ENCODE peak calls at places on chromosomes 13 and 19, in six cellular contexts. One of them, this sample, is unnamed.
A peak's percentile ranks its signal among the peaks of the same experiment; 100 is the strongest.

GRCh38 chr13:43132911-43133310 is 109.5 kb downstream of the DNAJC15 start:
- ATAC-seq in stimulated activated effector memory CD8-positive, alpha-beta T cell treated with anti-CD3 and anti-CD28 coated beads, Interleukin-12 subunit alpha, Interleukin-12 subunit beta, amount 100 ng/mL, for 72 hours: no peak
- ATAC-seq in aorta: no peak
- ATAC-seq in naive thymus-derived CD8-positive, alpha-beta T cell: no peak
- ATAC-seq in stimulated activated memory B cell treated with anti-CD40 and anti-IgM and Interleukin-4, amounts not matched to agents 10 μg/mL and 1 μg/mL and 100 μg/mL, for 72 hours: no peak
- ATAC-seq in stimulated activated naive CD8-positive, alpha-beta T cell treated with anti-CD3 and anti-CD28 coated beads, Interleukin-15, amount 100 ng/mL, for 72 hours: no peak
- ATAC-seq in this sample: no peak

GRCh38 chr13:47932953-47933687 is 68.0 kb downstream of the SUCLA2 start:
- ATAC-seq in stimulated activated effector memory CD8-positive, alpha-beta T cell treated with anti-CD3 and anti-CD28 coated beads, Interleukin-12 subunit alpha, Interleukin-12 subunit beta, amount 100 ng/mL, for 72 hours: no peak
- ATAC-seq in aorta: no peak
- ATAC-seq in naive thymus-derived CD8-positive, alpha-beta T cell: no peak
- ATAC-seq in stimulated activated memory B cell treated with anti-CD40 and anti-IgM and Interleukin-4, amounts not matched to agents 10 μg/mL and 1 μg/mL and 100 μg/mL, for 72 hours: no peak
- ATAC-seq in stimulated activated naive CD8-positive, alpha-beta T cell treated with anti-CD3 and anti-CD28 coated beads, Interleukin-15, amount 100 ng/mL, for 72 hours: no peak
- ATAC-seq in this sample: no peak

GRCh38 chr19:15161028-15161984 is 39.5 kb downstream of the NOTCH3 start:
- ATAC-seq in stimulated activated effector memory CD8-positive, alpha-beta T cell treated with anti-CD3 and anti-CD28 coated beads, Interleukin-12 subunit alpha, Interleukin-12 subunit beta, amount 100 ng/mL, for 72 hours: peak; percentile 8
- ATAC-seq in aorta: peak; percentile 5
- ATAC-seq in naive thymus-derived CD8-positive, alpha-beta T cell: no peak
- ATAC-seq in stimulated activated memory B cell treated with anti-CD40 and anti-IgM and Interleukin-4, amounts not matched to agents 10 μg/mL and 1 μg/mL and 100 μg/mL, for 72 hours: peak; percentile 36
- ATAC-seq in stimulated activated naive CD8-positive, alpha-beta T cell treated with anti-CD3 and anti-CD28 coated beads, Interleukin-15, amount 100 ng/mL, for 72 hours: no peak
- ATAC-seq in this sample: no peak

GRCh38 chr19:52335768-52336116 is 301 bp upstream of the ZNF610 start:
- ATAC-seq in stimulated activated effector memory CD8-positive, alpha-beta T cell treated with anti-CD3 and anti-CD28 coated beads, Interleukin-12 subunit alpha, Interleukin-12 subunit beta, amount 100 ng/mL, for 72 hours: peak; percentile 48
- ATAC-seq in aorta: peak; percentile 33
- ATAC-seq in naive thymus-derived CD8-positive, alpha-beta T cell: peak; percentile 38
- ATAC-seq in stimulated activated memory B cell treated with anti-CD40 and anti-IgM and Interleukin-4, amounts not matched to agents 10 μg/mL and 1 μg/mL and 100 μg/mL, for 72 hours: peak; percentile 52
- ATAC-seq in stimulated activated naive CD8-positive, alpha-beta T cell treated with anti-CD3 and anti-CD28 coated beads, Interleukin-15, amount 100 ng/mL, for 72 hours: peak; percentile 71
- ATAC-seq in this sample: peak; percentile 44

GRCh38 chr13:42054798-42055499 is 6.5 kb downstream of the DGKH start:
- ATAC-seq in stimulated activated effector memory CD8-positive, alpha-beta T cell treated with anti-CD3 and anti-CD28 coated beads, Interleukin-12 subunit alpha, Interleukin-12 subunit beta, amount 100 ng/mL, for 72 hours: no peak
- ATAC-seq in aorta: no peak
- ATAC-seq in naive thymus-derived CD8-positive, alpha-beta T cell: no peak
- ATAC-seq in stimulated activated memory B cell treated with anti-CD40 and anti-IgM and Interleukin-4, amounts not matched to agents 10 μg/mL and 1 μg/mL and 100 μg/mL, for 72 hours: no peak
- ATAC-seq in stimulated activated naive CD8-positive, alpha-beta T cell treated with anti-CD3 and anti-CD28 coated beads, Interleukin-15, amount 100 ng/mL, for 72 hours: no peak
- ATAC-seq in this sample: peak; percentile 28

GRCh38 chr19:55312621-55313117 is 12.5 kb downstream of the TMEM150B start:
- ATAC-seq in stimulated activated effector memory CD8-positive, alpha-beta T cell treated with anti-CD3 and anti-CD28 coated beads, Interleukin-12 subunit alpha, Interleukin-12 subunit beta, amount 100 ng/mL, for 72 hours: peak; percentile 29
- ATAC-seq in aorta: peak; percentile 9
- ATAC-seq in naive thymus-derived CD8-positive, alpha-beta T cell: no peak
- ATAC-seq in stimulated activated memory B cell treated with anti-CD40 and anti-IgM and Interleukin-4, amounts not matched to agents 10 μg/mL and 1 μg/mL and 100 μg/mL, for 72 hours: no peak
- ATAC-seq in stimulated activated naive CD8-positive, alpha-beta T cell treated with anti-CD3 and anti-CD28 coated beads, Interleukin-15, amount 100 ng/mL, for 72 hours: no peak
- ATAC-seq in this sample: no peak

GRCh38 chr19:10888421-10888866 is 17.1 kb downstream of the CARM1 start:
- ATAC-seq in stimulated activated effector memory CD8-positive, alpha-beta T cell treated with anti-CD3 and anti-CD28 coated beads, Interleukin-12 subunit alpha, Interleukin-12 subunit beta, amount 100 ng/mL, for 72 hours: no peak
- ATAC-seq in aorta: no peak
- ATAC-seq in naive thymus-derived CD8-positive, alpha-beta T cell: no peak
- ATAC-seq in stimulated activated memory B cell treated with anti-CD40 and anti-IgM and Interleukin-4, amounts not matched to agents 10 μg/mL and 1 μg/mL and 100 μg/mL, for 72 hours: peak; percentile 60
- ATAC-seq in stimulated activated naive CD8-positive, alpha-beta T cell treated with anti-CD3 and anti-CD28 coated beads, Interleukin-15, amount 100 ng/mL, for 72 hours: no peak
- ATAC-seq in this sample: no peak

GRCh38 chr19:48493718-48494515 is 17.7 kb downstream of the LMTK3 start:
- ATAC-seq in stimulated activated effector memory CD8-positive, alpha-beta T cell treated with anti-CD3 and anti-CD28 coated beads, Interleukin-12 subunit alpha, Interleukin-12 subunit beta, amount 100 ng/mL, for 72 hours: peak; percentile 33
- ATAC-seq in aorta: no peak
- ATAC-seq in naive thymus-derived CD8-positive, alpha-beta T cell: peak; percentile 40
- ATAC-seq in stimulated activated memory B cell treated with anti-CD40 and anti-IgM and Interleukin-4, amounts not matched to agents 10 μg/mL and 1 μg/mL and 100 μg/mL, for 72 hours: no peak
- ATAC-seq in stimulated activated naive CD8-positive, alpha-beta T cell treated with anti-CD3 and anti-CD28 coated beads, Interleukin-15, amount 100 ng/mL, for 72 hours: peak; percentile 41
- ATAC-seq in this sample: peak; percentile 22

GRCh38 chr13:31138515-31138914 is 23.2 kb downstream of the HSPH1 start:
- ATAC-seq in stimulated activated effector memory CD8-positive, alpha-beta T cell treated with anti-CD3 and anti-CD28 coated beads, Interleukin-12 subunit alpha, Interleukin-12 subunit beta, amount 100 ng/mL, for 72 hours: peak; percentile 63
- ATAC-seq in aorta: no peak
- ATAC-seq in naive thymus-derived CD8-positive, alpha-beta T cell: no peak
- ATAC-seq in stimulated activated memory B cell treated with anti-CD40 and anti-IgM and Interleukin-4, amounts not matched to agents 10 μg/mL and 1 μg/mL and 100 μg/mL, for 72 hours: no peak
- ATAC-seq in stimulated activated naive CD8-positive, alpha-beta T cell treated with anti-CD3 and anti-CD28 coated beads, Interleukin-15, amount 100 ng/mL, for 72 hours: no peak
- ATAC-seq in this sample: peak; percentile 68

GRCh38 chr19:15432018-15432494 is 13.3 kb upstream of the AKAP8L start:
- ATAC-seq in stimulated activated effector memory CD8-positive, alpha-beta T cell treated with anti-CD3 and anti-CD28 coated beads, Interleukin-12 subunit alpha, Interleukin-12 subunit beta, amount 100 ng/mL, for 72 hours: peak; percentile 14
- ATAC-seq in aorta: no peak
- ATAC-seq in naive thymus-derived CD8-positive, alpha-beta T cell: peak; percentile 10
- ATAC-seq in stimulated activated memory B cell treated with anti-CD40 and anti-IgM and Interleukin-4, amounts not matched to agents 10 μg/mL and 1 μg/mL and 100 μg/mL, for 72 hours: no peak
- ATAC-seq in stimulated activated naive CD8-positive, alpha-beta T cell treated with anti-CD3 and anti-CD28 coated beads, Interleukin-15, amount 100 ng/mL, for 72 hours: peak; percentile 31
- ATAC-seq in this sample: peak; percentile 5

GRCh38 chr13:30376426-30377311 is 45.6 kb upstream of the UBE2L5 start:
- ATAC-seq in stimulated activated effector memory CD8-positive, alpha-beta T cell treated with anti-CD3 and anti-CD28 coated beads, Interleukin-12 subunit alpha, Interleukin-12 subunit beta, amount 100 ng/mL, for 72 hours: peak; percentile 92
- ATAC-seq in aorta: no peak
- ATAC-seq in naive thymus-derived CD8-positive, alpha-beta T cell: peak; percentile 73
- ATAC-seq in stimulated activated memory B cell treated with anti-CD40 and anti-IgM and Interleukin-4, amounts not matched to agents 10 μg/mL and 1 μg/mL and 100 μg/mL, for 72 hours: peak; percentile 86
- ATAC-seq in stimulated activated naive CD8-positive, alpha-beta T cell treated with anti-CD3 and anti-CD28 coated beads, Interleukin-15, amount 100 ng/mL, for 72 hours: peak; percentile 89
- ATAC-seq in this sample: peak; percentile 80

GRCh38 chr19:50050406-50051223 is 24.8 kb downstream of the ZNF473 start:
- ATAC-seq in stimulated activated effector memory CD8-positive, alpha-beta T cell treated with anti-CD3 and anti-CD28 coated beads, Interleukin-12 subunit alpha, Interleukin-12 subunit beta, amount 100 ng/mL, for 72 hours: peak; percentile 91
- ATAC-seq in aorta: peak; percentile 92
- ATAC-seq in naive thymus-derived CD8-positive, alpha-beta T cell: peak; percentile 85
- ATAC-seq in stimulated activated memory B cell treated with anti-CD40 and anti-IgM and Interleukin-4, amounts not matched to agents 10 μg/mL and 1 μg/mL and 100 μg/mL, for 72 hours: peak; percentile 96
- ATAC-seq in stimulated activated naive CD8-positive, alpha-beta T cell treated with anti-CD3 and anti-CD28 coated beads, Interleukin-15, amount 100 ng/mL, for 72 hours: peak; percentile 92
- ATAC-seq in this sample: peak; percentile 94

GRCh38 chr13:51266642-51267041 is 44.4 kb downstream of the FAM124A start:
- ATAC-seq in stimulated activated effector memory CD8-positive, alpha-beta T cell treated with anti-CD3 and anti-CD28 coated beads, Interleukin-12 subunit alpha, Interleukin-12 subunit beta, amount 100 ng/mL, for 72 hours: no peak
- ATAC-seq in aorta: no peak
- ATAC-seq in naive thymus-derived CD8-positive, alpha-beta T cell: no peak
- ATAC-seq in stimulated activated memory B cell treated with anti-CD40 and anti-IgM and Interleukin-4, amounts not matched to agents 10 μg/mL and 1 μg/mL and 100 μg/mL, for 72 hours: no peak
- ATAC-seq in stimulated activated naive CD8-positive, alpha-beta T cell treated with anti-CD3 and anti-CD28 coated beads, Interleukin-15, amount 100 ng/mL, for 72 hours: no peak
- ATAC-seq in this sample: no peak

GRCh38 chr19:48738557-48739399 is 1.6 kb downstream of the RASIP1 start:
- ATAC-seq in stimulated activated effector memory CD8-positive, alpha-beta T cell treated with anti-CD3 and anti-CD28 coated beads, Interleukin-12 subunit alpha, Interleukin-12 subunit beta, amount 100 ng/mL, for 72 hours: peak; percentile 94
- ATAC-seq in aorta: peak; percentile 91
- ATAC-seq in naive thymus-derived CD8-positive, alpha-beta T cell: peak; percentile 93
- ATAC-seq in stimulated activated memory B cell treated with anti-CD40 and anti-IgM and Interleukin-4, amounts not matched to agents 10 μg/mL and 1 μg/mL and 100 μg/mL, for 72 hours: peak; percentile 96
- ATAC-seq in stimulated activated naive CD8-positive, alpha-beta T cell treated with anti-CD3 and anti-CD28 coated beads, Interleukin-15, amount 100 ng/mL, for 72 hours: peak; percentile 96
- ATAC-seq in this sample: peak; percentile 95

GRCh38 chr13:60047943-60048342 is 115.8 kb downstream of the DIAPH3 start:
- ATAC-seq in stimulated activated effector memory CD8-positive, alpha-beta T cell treated with anti-CD3 and anti-CD28 coated beads, Interleukin-12 subunit alpha, Interleukin-12 subunit beta, amount 100 ng/mL, for 72 hours: no peak
- ATAC-seq in aorta: no peak
- ATAC-seq in naive thymus-derived CD8-positive, alpha-beta T cell: no peak
- ATAC-seq in stimulated activated memory B cell treated with anti-CD40 and anti-IgM and Interleukin-4, amounts not matched to agents 10 μg/mL and 1 μg/mL and 100 μg/mL, for 72 hours: peak; percentile 35
- ATAC-seq in stimulated activated naive CD8-positive, alpha-beta T cell treated with anti-CD3 and anti-CD28 coated beads, Interleukin-15, amount 100 ng/mL, for 72 hours: no peak
- ATAC-seq in this sample: no peak

GRCh38 chr19:45901432-45901903 is 945 bp downstream of the MYPOP start:
- ATAC-seq in stimulated activated effector memory CD8-positive, alpha-beta T cell treated with anti-CD3 and anti-CD28 coated beads, Interleukin-12 subunit alpha, Interleukin-12 subunit beta, amount 100 ng/mL, for 72 hours: no peak
- ATAC-seq in aorta: no peak
- ATAC-seq in naive thymus-derived CD8-positive, alpha-beta T cell: peak; percentile 11
- ATAC-seq in stimulated activated memory B cell treated with anti-CD40 and anti-IgM and Interleukin-4, amounts not matched to agents 10 μg/mL and 1 μg/mL and 100 μg/mL, for 72 hours: no peak
- ATAC-seq in stimulated activated naive CD8-positive, alpha-beta T cell treated with anti-CD3 and anti-CD28 coated beads, Interleukin-15, amount 100 ng/mL, for 72 hours: peak; percentile 29
- ATAC-seq in this sample: no peak

GRCh38 chr19:10817291-10818038 is 18.5 kb downstream of the TMED1 start:
- ATAC-seq in stimulated activated effector memory CD8-positive, alpha-beta T cell treated with anti-CD3 and anti-CD28 coated beads, Interleukin-12 subunit alpha, Interleukin-12 subunit beta, amount 100 ng/mL, for 72 hours: no peak
- ATAC-seq in aorta: peak; percentile 86
- ATAC-seq in naive thymus-derived CD8-positive, alpha-beta T cell: no peak
- ATAC-seq in stimulated activated memory B cell treated with anti-CD40 and anti-IgM and Interleukin-4, amounts not matched to agents 10 μg/mL and 1 μg/mL and 100 μg/mL, for 72 hours: no peak
- ATAC-seq in stimulated activated naive CD8-positive, alpha-beta T cell treated with anti-CD3 and anti-CD28 coated beads, Interleukin-15, amount 100 ng/mL, for 72 hours: no peak
- ATAC-seq in this sample: no peak

GRCh38 chr13:40344270-40345148 is 321.9 kb downstream of the FOXO1 start:
- ATAC-seq in stimulated activated effector memory CD8-positive, alpha-beta T cell treated with anti-CD3 and anti-CD28 coated beads, Interleukin-12 subunit alpha, Interleukin-12 subunit beta, amount 100 ng/mL, for 72 hours: no peak
- ATAC-seq in aorta: no peak
- ATAC-seq in naive thymus-derived CD8-positive, alpha-beta T cell: no peak
- ATAC-seq in stimulated activated memory B cell treated with anti-CD40 and anti-IgM and Interleukin-4, amounts not matched to agents 10 μg/mL and 1 μg/mL and 100 μg/mL, for 72 hours: peak; percentile 68
- ATAC-seq in stimulated activated naive CD8-positive, alpha-beta T cell treated with anti-CD3 and anti-CD28 coated beads, Interleukin-15, amount 100 ng/mL, for 72 hours: no peak
- ATAC-seq in this sample: no peak

GRCh38 chr13:33233547-33233946 is 52.0 kb downstream of the STARD13 start:
- ATAC-seq in stimulated activated effector memory CD8-positive, alpha-beta T cell treated with anti-CD3 and anti-CD28 coated beads, Interleukin-12 subunit alpha, Interleukin-12 subunit beta, amount 100 ng/mL, for 72 hours: no peak
- ATAC-seq in aorta: no peak
- ATAC-seq in naive thymus-derived CD8-positive, alpha-beta T cell: no peak
- ATAC-seq in stimulated activated memory B cell treated with anti-CD40 and anti-IgM and Interleukin-4, amounts not matched to agents 10 μg/mL and 1 μg/mL and 100 μg/mL, for 72 hours: no peak
- ATAC-seq in stimulated activated naive CD8-positive, alpha-beta T cell treated with anti-CD3 and anti-CD28 coated beads, Interleukin-15, amount 100 ng/mL, for 72 hours: no peak
- ATAC-seq in this sample: no peak

GRCh38 chr13:70170689-70171088 is 62.4 kb upstream of the KLHL1 start:
- ATAC-seq in stimulated activated effector memory CD8-positive, alpha-beta T cell treated with anti-CD3 and anti-CD28 coated beads, Interleukin-12 subunit alpha, Interleukin-12 subunit beta, amount 100 ng/mL, for 72 hours: no peak
- ATAC-seq in aorta: no peak
- ATAC-seq in naive thymus-derived CD8-positive, alpha-beta T cell: no peak
- ATAC-seq in stimulated activated memory B cell treated with anti-CD40 and anti-IgM and Interleukin-4, amounts not matched to agents 10 μg/mL and 1 μg/mL and 100 μg/mL, for 72 hours: no peak
- ATAC-seq in stimulated activated naive CD8-positive, alpha-beta T cell treated with anti-CD3 and anti-CD28 coated beads, Interleukin-15, amount 100 ng/mL, for 72 hours: no peak
- ATAC-seq in this sample: no peak